ENCODE peak calls at places on chromosomes 11 and 22, in ten cellular contexts. Q, H, G, E, A, Y, R, N, O and W are unnamed samples.

GRCh38 chr11:26753738-26754504 is 32.1 kb upstream of the SLC5A12 start:
- DNase-seq in Q (peak; percentile 40), H (peak; percentile 18), G (peak; percentile 74), E (peak; percentile 75), A (peak; percentile 75), Y (no peak), R (peak; percentile 17), N (peak; percentile 48), O (no peak), W (peak; percentile 62)

GRCh38 chr11:9756461-9756860 is 92.6 kb downstream of the SWAP70 start:
- DNase-seq in Q (peak; percentile 95), H (no peak), G (no peak), E (no peak), A (peak; percentile 34), Y (no peak), R (no peak), N (no peak), O (no peak), W (no peak)

GRCh38 chr22:19523240-19524169 is 705 bp downstream of the CLDN5 start:
- DNase-seq in Q (peak; percentile 26), H (no peak), G (peak; percentile 9), E (no peak), A (no peak), Y (no peak), R (no peak), N (peak; percentile 26), O (no peak), W (no peak)

GRCh38 chr11:67158241-67158640 is 39.2 kb downstream of the KDM2A start:
- DNase-seq in Q (no peak), H (no peak), G (peak; percentile 38), E (no peak), A (no peak), Y (no peak), R (no peak), N (no peak), O (no peak), W (no peak)

GRCh38 chr11:57500926-57501325 is 14.6 kb downstream of the SLC43A1 start:
- DNase-seq in Q (no peak), H (no peak), G (no peak), E (no peak), A (no peak), Y (no peak), R (no peak), N (no peak), O (no peak), W (no peak)

GRCh38 chr22:50568626-50569025 is 5.9 kb upstream of the SYCE3 start:
- DNase-seq in Q (no peak), H (no peak), G (no peak), E (no peak), A (no peak), Y (no peak), R (no peak), N (no peak), O (no peak), W (no peak)

GRCh38 chr11:114246321-114247069 is 49.7 kb upstream of the NNMT start:
- DNase-seq in Q (no peak), H (no peak), G (no peak), E (no peak), A (no peak), Y (no peak), R (no peak), N (no peak), O (no peak), W (no peak)

GRCh38 chr11:95795627-95796308 is 5.5 kb downstream of the CEP57 start:
- DNase-seq in Q (no peak), H (no peak), G (no peak), E (no peak), A (no peak), Y (no peak), R (no peak), N (no peak), O (no peak), W (no peak)

GRCh38 chr11:77374108-77374507 is 72.6 kb upstream of the GDPD4 start:
- DNase-seq in Q (peak; percentile 27), H (no peak), G (peak; percentile 46), E (no peak), A (no peak), Y (no peak), R (no peak), N (peak; percentile 46), O (no peak), W (no peak)

GRCh38 chr11:77371646-77372045 is 70.2 kb upstream of the GDPD4 start:
- DNase-seq in Q (no peak), H (no peak), G (no peak), E (no peak), A (no peak), Y (no peak), R (no peak), N (no peak), O (no peak), W (no peak)

GRCh38 chr11:77375114-77375513 is 73.6 kb upstream of the GDPD4 start:
- DNase-seq in Q (no peak), H (no peak), G (peak; percentile 57), E (no peak), A (no peak), Y (no peak), R (no peak), N (peak; percentile 57), O (no peak), W (no peak)

GRCh38 chr11:77372736-77373135 is 71.2 kb upstream of the GDPD4 start:
- DNase-seq in Q (no peak), H (no peak), G (no peak), E (no peak), A (no peak), Y (no peak), R (no peak), N (no peak), O (no peak), W (no peak)

DNA sequence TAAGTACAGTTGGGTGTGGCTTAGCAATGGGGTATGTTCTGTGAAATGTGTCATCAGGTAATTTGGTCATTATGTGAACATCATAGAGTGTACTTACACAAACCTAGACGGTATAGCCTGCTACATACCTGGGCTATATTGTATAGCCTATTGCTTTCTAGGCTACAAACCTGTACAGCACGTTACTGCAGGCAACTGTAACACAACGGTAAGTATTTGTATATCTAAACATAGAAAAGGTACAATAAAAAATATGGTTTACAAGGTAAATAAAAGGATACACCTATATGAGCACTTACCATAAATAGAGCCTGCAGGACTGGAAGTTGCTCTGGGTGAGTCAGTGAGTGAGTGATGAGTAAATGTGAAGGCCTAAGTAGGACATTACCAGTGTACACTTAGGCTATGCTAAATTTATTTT is 73.1 kb upstream of the GDPD4 start:
- DNase-seq in Q (peak; percentile 67), H (no peak), G (peak; percentile 46), E (no peak), A (no peak), Y (no peak), R (no peak), N (peak; percentile 47), O (no peak), W (no peak)
- H3K27ac ChIP-seq in Q (peak overlapping the region; percentile 47), H (no peak overlapping the region), G (no peak overlapping the region), E (no peak overlapping the region), A (no peak overlapping the region), Y (no peak overlapping the region), R (no peak overlapping the region), N (peak overlapping the region; percentile 20), O (no peak overlapping the region), W (no peak overlapping the region)

GRCh38 chr11:125072210-125072960 is 9.3 kb downstream of the SLC37A2 start:
- DNase-seq in Q (no peak), H (no peak), G (no peak), E (peak; percentile 71), A (peak; percentile 89), Y (no peak), R (peak; percentile 46), N (no peak), O (no peak), W (no peak)

GRCh38 chr11:125070699-125071254 is 7.7 kb downstream of the SLC37A2 start:
- DNase-seq in Q (peak; percentile 85), H (peak; percentile 69), G (peak; percentile 64), E (peak; percentile 86), A (peak; percentile 33), Y (no peak), R (peak; percentile 70), N (peak; percentile 47), O (peak; percentile 59), W (peak; percentile 89)

GRCh38 chr11:125069796-125070195 is 6.7 kb downstream of the SLC37A2 start:
- DNase-seq in Q (peak; percentile 79), H (no peak), G (peak; percentile 18), E (no peak), A (no peak), Y (no peak), R (no peak), N (no peak), O (no peak), W (peak; percentile 40)

GRCh38 chr11:125071831-125072209 is 8.7 kb downstream of the SLC37A2 start:
- DNase-seq in Q (no peak), H (no peak), G (no peak), E (no peak), A (peak; percentile 12), Y (no peak), R (no peak), N (no peak), O (no peak), W (no peak)

DNA sequence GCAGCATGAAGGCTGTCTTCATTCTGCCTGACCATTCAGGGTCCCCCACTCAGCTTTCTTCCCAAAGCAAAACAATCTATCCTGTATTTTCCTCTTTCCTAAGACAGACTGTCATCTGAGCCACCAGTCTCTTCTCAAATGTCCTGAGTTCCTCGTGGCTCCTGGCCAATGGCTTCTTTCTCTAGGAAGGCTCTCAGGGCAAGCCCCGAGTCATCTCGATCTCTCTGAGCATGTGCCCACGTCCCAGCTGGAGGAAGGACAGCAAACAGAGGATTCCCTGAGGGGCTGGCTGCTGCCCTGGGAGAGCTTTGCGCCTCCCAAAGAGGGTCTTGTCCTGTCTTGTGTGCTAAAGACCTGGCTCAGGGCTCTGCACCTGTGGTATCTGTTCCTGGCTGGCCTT is 8.3 kb downstream of the SLC37A2 start:
- DNase-seq in Q (no peak), H (no peak), G (no peak), E (peak; percentile 69), A (no peak), Y (no peak), R (no peak), N (no peak), O (no peak), W (no peak)
- TF ChIP-seq CTCF in Q (no peak), H (no peak), G (no peak), E (no peak), A (no peak), Y (no peak), R (no peak), N (no peak), O (no peak), W (no peak)

GRCh38 chr22:30821863-30822215 is 127.2 kb downstream of the OSBP2 start:
- DNase-seq in Q (no peak), H (no peak), G (no peak), E (no peak), A (no peak), Y (no peak), R (no peak), N (no peak), O (no peak), W (no peak)

GRCh38 chr22:30824096-30824495 is 129.4 kb downstream of the OSBP2 start:
- DNase-seq in Q (no peak), H (no peak), G (no peak), E (peak; percentile 14), A (no peak), Y (no peak), R (no peak), N (no peak), O (no peak), W (no peak)

GRCh38 chr22:30821381-30821780 is 126.7 kb downstream of the OSBP2 start:
- DNase-seq in Q (no peak), H (no peak), G (no peak), E (no peak), A (no peak), Y (no peak), R (no peak), N (no peak), O (no peak), W (no peak)

GRCh38 chr22:30822216-30823014 is 127.7 kb downstream of the OSBP2 start:
- DNase-seq in Q (no peak), H (no peak), G (no peak), E (no peak), A (no peak), Y (no peak), R (no peak), N (no peak), O (no peak), W (peak; percentile 22)

GRCh38 chr22:30823015-30823370 is 128.3 kb downstream of the OSBP2 start:
- DNase-seq in Q (no peak), H (no peak), G (no peak), E (no peak), A (no peak), Y (no peak), R (no peak), N (no peak), O (no peak), W (peak; percentile 41)
- H3K27ac ChIP-seq in Q (no peak overlapping the region), H (no peak overlapping the region), G (no peak overlapping the region), E (no peak overlapping the region), A (no peak overlapping the region), Y (no peak overlapping the region), R (no peak overlapping the region), N (no peak overlapping the region), O (no peak overlapping the region), W (peak overlapping the region; percentile 29)

GRCh38 chr11:122711831-122712378 is 56.4 kb downstream of the UBASH3B start:
- DNase-seq in Q (peak; percentile 53), H (no peak), G (no peak), E (peak; percentile 46), A (peak; percentile 45), Y (no peak), R (no peak), N (peak; percentile 25), O (no peak), W (no peak)

GRCh38 chr11:122714484-122714883 is 59.0 kb downstream of the UBASH3B start:
- DNase-seq in Q (no peak), H (no peak), G (no peak), E (no peak), A (peak; percentile 50), Y (no peak), R (no peak), N (no peak), O (no peak), W (no peak)

GRCh38 chr11:122715883-122716282 is 60.4 kb downstream of the UBASH3B start:
- DNase-seq in Q (no peak), H (no peak), G (no peak), E (no peak), A (peak; percentile 37), Y (no peak), R (no peak), N (no peak), O (no peak), W (no peak)

GRCh38 chr11:122711362-122711761 is 55.8 kb downstream of the UBASH3B start:
- DNase-seq in Q (peak; percentile 37), H (no peak), G (no peak), E (peak; percentile 60), A (no peak), Y (no peak), R (no peak), N (no peak), O (no peak), W (no peak)

GRCh38 chr11:122714021-122714420 is 58.5 kb downstream of the UBASH3B start:
- DNase-seq in Q (no peak), H (no peak), G (no peak), E (no peak), A (no peak), Y (no peak), R (no peak), N (no peak), O (no peak), W (no peak)
- TF ChIP-seq CTCF in Q (no peak), H (no peak), G (no peak), E (no peak), A (no peak), Y (no peak), R (no peak), N (no peak), O (no peak), W (no peak)